ENCODE peak calls at places on chromosomes 2 and 18, in four cellular contexts. T is stimulated activated CD4-positive, alpha-beta T cell treated with anti-CD3 and anti-CD28 coated beads, Interleukin-15, amount 100 ng/mL, for 24 hours; E is B cell; W is islet precursor cell. Q is an unnamed sample.

GRCh38 chr18:31225668-31226067 is 63.0 kb upstream of the DSC1 start:
- DNase-seq in W (peak), T (no peak), E (no peak), Q (no peak)

GRCh38 chr2:101697794-101698418 is 399 bp downstream of the MAP4K4 start:
- DNase-seq in T (peak), W (no peak), E (no peak), Q (peak)

GRCh38 chr2:38301340-38301968 is 75.6 kb downstream of the ATL2 start:
- DNase-seq in T (peak), E (no peak), W (no peak), Q (no peak)

GRCh38 chr2:189439342-189439741 is 1.9 kb upstream of the WDR75 start:
- DNase-seq in T (no peak), E (no peak), W (no peak), Q (peak)

GRCh38 chr2:122799391-122799790 is 1043.9 kb downstream of the TSN start:
- DNase-seq in W (no peak), E (no peak), T (no peak), Q (no peak)

GRCh38 chr18:74251297-74252031 is 40.3 kb downstream of the CYB5A start:
- DNase-seq in E (no peak), T (no peak), W (no peak), Q (no peak)

GRCh38 chr2:161122772-161123530 is 37.3 kb upstream of the TANK start:
- DNase-seq in T (peak), W (peak), E (no peak), Q (no peak)

GRCh38 chr2:3585239-3586109 is 9.4 kb upstream of the COLEC11 start:
- DNase-seq in W (no peak), T (no peak), E (no peak), Q (peak)

GRCh38 chr2:236607471-236608307 is 38.1 kb downstream of the ACKR3 start:
- DNase-seq in W (peak), E (no peak), T (no peak), Q (no peak)

GRCh38 chr2:27925640-27926472 is 35.3 kb downstream of the BABAM2 start:
- DNase-seq in W (no peak), E (no peak), T (no peak), Q (no peak)

GRCh38 chr2:28648147-28648546 is 103.5 kb upstream of the PPP1CB start:
- DNase-seq in T (no peak), W (no peak), E (no peak), Q (no peak)

GRCh38 chr2:223532161-223532560 is 70.0 kb downstream of the SCG2 start:
- DNase-seq in T (no peak), W (no peak), E (no peak), Q (no peak)

Q was measured in NCI-H69.